ENCODE peak calls at places on chromosomes 1 and 21, in five cellular contexts. One of them, this sample, is unnamed. For H3K4me1, the result is how much of the 10 kb centered on the place peaks cover.

GRCh38 chr1:183131166-183131565 is 54.9 kb upstream of the LAMC2 start:
- DNase-seq in PC-3: no peak
- DNase-seq in ovary: no peak
- DNase-seq in colonic mucosa: no peak
- DNase-seq in left ventricle myocardium inferior: no peak
- DNase-seq in this sample: no peak

GRCh38 chr1:162470216-162470615 is 27.4 kb upstream of the UHMK1 start:
- DNase-seq in ovary: no peak
- DNase-seq in left ventricle myocardium inferior: no peak
- DNase-seq in PC-3: no peak
- DNase-seq in colonic mucosa: no peak
- DNase-seq in this sample: no peak

GRCh38 chr21:43273708-43274021 is 104.9 kb downstream of the CRYAA start:
- DNase-seq in ovary: no peak
- DNase-seq in PC-3: no peak
- DNase-seq in left ventricle myocardium inferior: no peak
- DNase-seq in colonic mucosa: no peak
- DNase-seq in this sample: no peak

GRCh38 chr1:6486433-6487011 is 4.9 kb downstream of the PLEKHG5 start:
- DNase-seq in left ventricle myocardium inferior: peak
- DNase-seq in colonic mucosa: peak
- DNase-seq in ovary: peak
- DNase-seq in PC-3: peak
- DNase-seq in this sample: peak

GRCh38 chr1:161855260-161855659 is 89.1 kb downstream of the ATF6 start:
- DNase-seq in colonic mucosa: no peak
- DNase-seq in ovary: no peak
- DNase-seq in left ventricle myocardium inferior: no peak
- DNase-seq in PC-3: no peak
- DNase-seq in this sample: no peak

GRCh38 chr1:164589961-164590507 is 31.1 kb downstream of the PBX1 start:
- DNase-seq in PC-3: no peak
- DNase-seq in colonic mucosa: no peak
- DNase-seq in left ventricle myocardium inferior: no peak
- DNase-seq in ovary: no peak
- DNase-seq in this sample: no peak

GRCh38 chr1:229028987-229029550 is 241.8 kb upstream of the RAB4A start:
- DNase-seq in PC-3: no peak
- DNase-seq in ovary: no peak
- DNase-seq in left ventricle myocardium inferior: no peak
- DNase-seq in colonic mucosa: no peak
- DNase-seq in this sample: no peak

GRCh38 chr1:6424619-6425593 is at the start of gene ESPN:
- DNase-seq in ovary: no peak
- DNase-seq in PC-3: peak
- DNase-seq in colonic mucosa: no peak
- DNase-seq in left ventricle myocardium inferior: no peak
- DNase-seq in this sample: no peak

GRCh38 chr1:40973912-40974311 is 5.6 kb upstream of the CTPS1 start:
- DNase-seq in left ventricle myocardium inferior: no peak
- DNase-seq in PC-3: no peak
- DNase-seq in colonic mucosa: no peak
- DNase-seq in ovary: no peak
- DNase-seq in this sample: no peak

GRCh38 chr21:32135401-32136363 is 143.2 kb downstream of the MIS18A start:
- DNase-seq in ovary: no peak
- DNase-seq in PC-3: no peak
- DNase-seq in colonic mucosa: no peak
- DNase-seq in left ventricle myocardium inferior: no peak
- DNase-seq in this sample: no peak

GRCh38 chr1:203121186-203122015 is 6.1 kb upstream of the ADORA1 start:
- DNase-seq in colonic mucosa: no peak
- DNase-seq in ovary: no peak
- DNase-seq in PC-3: no peak
- DNase-seq in left ventricle myocardium inferior: no peak
- DNase-seq in this sample: no peak

GRCh38 chr1:94562502-94563260 is 21.1 kb upstream of the F3 start:
- DNase-seq in colonic mucosa: peak
- DNase-seq in left ventricle myocardium inferior: no peak
- DNase-seq in PC-3: peak
- DNase-seq in ovary: no peak
- DNase-seq in this sample: no peak

GRCh38 chr1:173190101-173190895 is 16.8 kb downstream of the TNFSF4 start:
- DNase-seq in ovary: peak
- DNase-seq in colonic mucosa: peak
- DNase-seq in PC-3: peak
- DNase-seq in left ventricle myocardium inferior: peak
- DNase-seq in this sample: peak

GRCh38 chr1:215005078-215005477 is 77.5 kb upstream of the KCNK2 start:
- DNase-seq in left ventricle myocardium inferior: no peak
- DNase-seq in colonic mucosa: no peak
- DNase-seq in ovary: no peak
- DNase-seq in PC-3: no peak
- DNase-seq in this sample: no peak

GRCh38 chr1:24830680-24831272 is 85.5 kb downstream of the CLIC4 start:
- DNase-seq in ovary: no peak
- DNase-seq in colonic mucosa: no peak
- DNase-seq in PC-3: peak
- DNase-seq in left ventricle myocardium inferior: no peak
- DNase-seq in this sample: no peak

GRCh38 chr1:2977886-2978611 is 43.2 kb upstream of the ACTRT2 start:
- DNase-seq in ovary: no peak
- DNase-seq in PC-3: no peak
- DNase-seq in colonic mucosa: no peak
- DNase-seq in left ventricle myocardium inferior: no peak
- DNase-seq in this sample: no peak

GRCh38 chr21:45022348-45022675 is 52.1 kb upstream of the ADARB1 start:
- DNase-seq in colonic mucosa: no peak
- DNase-seq in PC-3: no peak
- DNase-seq in ovary: no peak
- DNase-seq in left ventricle myocardium inferior: no peak
- DNase-seq in this sample: no peak

GRCh38 chr1:16127676-16128337 is 28.1 kb downstream of the EPHA2 start:
- DNase-seq in ovary: no peak
- DNase-seq in colonic mucosa: no peak
- DNase-seq in left ventricle myocardium inferior: peak
- DNase-seq in PC-3: no peak
- DNase-seq in this sample: no peak

GRCh38 chr1:41102653-41103052 is 81.1 kb upstream of the SLFNL1 start:
- DNase-seq in ovary: no peak
- DNase-seq in left ventricle myocardium inferior: no peak
- DNase-seq in PC-3: no peak
- DNase-seq in colonic mucosa: peak
- DNase-seq in this sample: no peak

GRCh38 chr1:156897078-156897825 is 3.7 kb downstream of the PEAR1 start:
- DNase-seq in left ventricle myocardium inferior: no peak
- DNase-seq in PC-3: peak
- DNase-seq in ovary: no peak
- DNase-seq in colonic mucosa: no peak
- DNase-seq in this sample: no peak

GRCh38 chr1:230125633-230126528 is 58.8 kb downstream of the GALNT2 start:
- DNase-seq in colonic mucosa: no peak
- DNase-seq in PC-3: peak
- DNase-seq in ovary: no peak
- DNase-seq in left ventricle myocardium inferior: no peak
- DNase-seq in this sample: no peak

GRCh38 chr1:36771678-36772284 is 262.5 kb downstream of the GRIK3 start:
- DNase-seq in left ventricle myocardium inferior: no peak
- DNase-seq in PC-3: no peak
- DNase-seq in colonic mucosa: no peak
- DNase-seq in ovary: no peak
- DNase-seq in this sample: no peak

GRCh38 chr1:178607718-178608408 is 95.0 kb downstream of the TEX35 start:
- DNase-seq in PC-3: no peak
- DNase-seq in colonic mucosa: no peak
- DNase-seq in left ventricle myocardium inferior: no peak
- DNase-seq in ovary: no peak
- DNase-seq in this sample: no peak

GRCh38 chr1:15337656-15338402 is 71.9 kb upstream of the EFHD2 start:
- DNase-seq in colonic mucosa: peak
- DNase-seq in PC-3: peak
- DNase-seq in ovary: no peak
- DNase-seq in left ventricle myocardium inferior: no peak
- DNase-seq in this sample: no peak

GRCh38 chr1:23371987-23372386 is 2.4 kb upstream of the ZNF436 start:
- DNase-seq in ovary: no peak
- DNase-seq in left ventricle myocardium inferior: no peak
- DNase-seq in colonic mucosa: no peak
- DNase-seq in PC-3: no peak
- DNase-seq in this sample: no peak

GRCh38 chr21:22258821-22259220 is 1260.6 kb downstream of the NCAM2 start:
- DNase-seq in left ventricle myocardium inferior: no peak
- DNase-seq in PC-3: no peak
- DNase-seq in colonic mucosa: no peak
- DNase-seq in ovary: no peak
- DNase-seq in this sample: no peak

DNA sequence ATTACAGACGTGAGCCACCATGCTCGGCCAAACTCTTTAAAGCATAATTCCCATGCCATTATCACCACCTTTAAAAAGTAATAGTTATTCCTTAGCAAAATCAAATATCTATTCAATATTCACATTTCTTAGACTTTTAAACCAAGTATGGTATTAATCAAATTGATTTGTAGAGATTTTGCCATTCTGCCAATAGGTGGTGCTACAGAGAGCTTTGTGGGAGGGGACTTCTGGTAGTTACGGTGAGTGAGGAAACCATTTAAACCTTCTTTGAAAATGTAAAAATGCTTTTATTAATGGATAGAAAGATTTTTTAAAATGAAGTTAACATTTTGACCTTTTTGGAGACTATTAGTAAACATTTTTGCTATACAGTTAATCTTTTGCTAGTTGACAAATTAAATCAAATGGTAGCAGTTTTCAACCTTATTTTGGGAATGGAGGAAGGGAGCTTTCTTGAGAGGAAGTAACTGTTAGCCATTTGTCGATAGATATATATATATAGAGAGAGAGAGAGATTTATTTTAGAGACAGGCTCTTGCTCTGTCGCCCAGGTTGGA is 19.3 kb downstream of the IARS2 start:
- DNase-seq in left ventricle myocardium inferior: no peak
- DNase-seq in colonic mucosa: peak
- DNase-seq in ovary: no peak
- DNase-seq in PC-3: peak
- DNase-seq in this sample: no peak
- TF ChIP-seq CTCF in left ventricle myocardium inferior: peak
- TF ChIP-seq CTCF in colonic mucosa: peak
- TF ChIP-seq CTCF in ovary: no peak
- TF ChIP-seq CTCF in PC-3: peak
- TF ChIP-seq CTCF in this sample: peak

DNA sequence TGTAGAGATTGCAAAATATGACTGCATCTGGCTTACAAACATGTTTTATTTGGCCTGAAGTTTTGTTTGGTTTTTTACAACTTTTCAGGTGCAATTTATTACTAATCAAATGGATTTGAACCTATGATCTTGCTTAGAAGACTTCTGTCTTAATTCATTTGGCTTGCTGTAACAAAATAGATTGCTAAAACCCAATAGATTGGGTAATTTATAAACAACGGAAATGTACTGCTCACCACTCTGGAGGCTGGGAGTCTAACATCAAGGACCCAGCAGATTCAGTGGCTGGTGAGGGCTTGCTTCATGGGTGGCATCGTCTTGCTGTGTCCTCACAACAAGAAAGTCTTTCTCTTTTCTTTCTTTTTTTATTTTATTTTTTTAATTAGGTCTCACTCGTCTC is 72.9 kb downstream of the LBR start:
- DNase-seq in left ventricle myocardium inferior: no peak
- DNase-seq in ovary: no peak
- DNase-seq in PC-3: no peak
- DNase-seq in colonic mucosa: no peak
- DNase-seq in this sample: no peak
- H3K27ac ChIP-seq in left ventricle myocardium inferior: no peak
- H3K27ac ChIP-seq in ovary: no peak
- H3K27ac ChIP-seq in PC-3: no peak
- H3K27ac ChIP-seq in colonic mucosa: no peak
- H3K27ac ChIP-seq in this sample: no peak

GRCh38 chr1:7666249-7666648 is 104.8 kb upstream of the VAMP3 start:
- DNase-seq in ovary: no peak
- DNase-seq in left ventricle myocardium inferior: no peak
- DNase-seq in colonic mucosa: no peak
- DNase-seq in PC-3: no peak
- DNase-seq in this sample: no peak

GRCh38 chr1:7670334-7671145 is 100.6 kb upstream of the VAMP3 start:
- DNase-seq in ovary: no peak
- DNase-seq in left ventricle myocardium inferior: peak
- DNase-seq in colonic mucosa: no peak
- DNase-seq in PC-3: no peak
- DNase-seq in this sample: peak

GRCh38 chr1:7669559-7670208 is 101.4 kb upstream of the VAMP3 start:
- DNase-seq in colonic mucosa: peak
- DNase-seq in left ventricle myocardium inferior: no peak
- DNase-seq in ovary: peak
- DNase-seq in PC-3: peak
- DNase-seq in this sample: peak

GRCh38 chr1:7664893-7665250 is 106.2 kb upstream of the VAMP3 start:
- DNase-seq in colonic mucosa: no peak
- DNase-seq in PC-3: no peak
- DNase-seq in left ventricle myocardium inferior: no peak
- DNase-seq in ovary: no peak
- DNase-seq in this sample: no peak

DNA sequence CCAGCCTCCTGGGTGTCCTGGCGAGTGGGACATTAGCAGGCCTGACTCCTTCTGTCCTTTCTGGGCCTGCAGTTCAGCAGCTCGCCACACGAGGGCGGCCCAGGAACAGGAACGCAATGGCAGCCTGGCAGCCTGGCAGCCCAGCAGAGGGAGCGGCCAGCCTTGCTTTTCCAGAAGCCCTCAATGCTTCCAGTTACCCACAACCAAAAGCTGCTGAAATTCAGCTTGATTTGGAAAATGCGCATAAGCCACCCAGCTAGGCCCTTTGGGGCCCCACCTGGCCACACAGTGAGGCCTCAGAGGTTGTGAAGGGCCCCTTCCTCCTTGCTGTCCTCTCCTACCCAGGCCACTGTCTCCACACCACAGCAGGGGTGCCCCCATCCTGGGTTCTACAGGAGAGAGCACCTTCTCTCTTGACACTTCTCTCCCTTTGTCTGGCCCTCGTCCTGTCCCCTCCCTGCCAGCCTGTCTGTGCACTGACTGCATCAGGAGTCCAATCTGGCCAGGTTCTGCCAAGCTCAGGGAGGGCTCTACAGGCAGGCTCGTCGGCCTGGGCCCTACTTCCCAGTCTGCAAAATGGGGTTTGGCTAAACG is 103.4 kb upstream of the VAMP3 start:
- DNase-seq in left ventricle myocardium inferior: peak
- DNase-seq in PC-3: peak
- DNase-seq in colonic mucosa: peak
- DNase-seq in ovary: peak
- DNase-seq in this sample: peak
- H3K4me1 ChIP-seq in left ventricle myocardium inferior: under half
- H3K4me1 ChIP-seq in PC-3: under half
- H3K4me1 ChIP-seq in colonic mucosa: under half
- H3K4me1 ChIP-seq in ovary: under half
- H3K4me1 ChIP-seq in this sample: under half

GRCh38 chr1:17909634-17910033 is 154.5 kb downstream of the ACTL8 start:
- DNase-seq in left ventricle myocardium inferior: no peak
- DNase-seq in colonic mucosa: no peak
- DNase-seq in PC-3: peak
- DNase-seq in ovary: no peak
- DNase-seq in this sample: no peak
- TF ChIP-seq CTCF in left ventricle myocardium inferior: peak
- TF ChIP-seq CTCF in colonic mucosa: no peak
- TF ChIP-seq CTCF in PC-3: peak
- TF ChIP-seq CTCF in ovary: no peak
- TF ChIP-seq CTCF in this sample: no peak